ENCODE peak calls at places on chromosomes 4 and X, in six cellular contexts. One of them, this sample, is unnamed.

GRCh38 chr4:7124643-7125442 is 57.0 kb upstream of the GRPEL1 start:
- DNase-seq in transverse colon: peak
- DNase-seq in endothelial cell of umbilical vein: peak
- DNase-seq in neural progenitor cell: no peak
- DNase-seq in cardiac muscle cell: peak
- DNase-seq in GM12865: no peak
- DNase-seq in this sample: no peak

GRCh38 chr4:14529653-14530052 is 472.6 kb upstream of the CPEB2 start:
- DNase-seq in cardiac muscle cell: peak
- DNase-seq in GM12865: no peak
- DNase-seq in neural progenitor cell: peak
- DNase-seq in endothelial cell of umbilical vein: no peak
- DNase-seq in transverse colon: no peak
- DNase-seq in this sample: no peak

GRCh38 chr4:14743172-14743571 is 259.1 kb upstream of the CPEB2 start:
- DNase-seq in cardiac muscle cell: no peak
- DNase-seq in transverse colon: no peak
- DNase-seq in neural progenitor cell: no peak
- DNase-seq in endothelial cell of umbilical vein: no peak
- DNase-seq in GM12865: no peak
- DNase-seq in this sample: no peak

GRCh38 chr4:385934-386707 is 48.5 kb downstream of the ZNF141 start:
- DNase-seq in transverse colon: no peak
- DNase-seq in neural progenitor cell: no peak
- DNase-seq in endothelial cell of umbilical vein: no peak
- DNase-seq in cardiac muscle cell: no peak
- DNase-seq in GM12865: no peak
- DNase-seq in this sample: no peak

GRCh38 chr4:136078971-136079370 is 1453.3 kb downstream of the PCDH18 start:
- DNase-seq in endothelial cell of umbilical vein: no peak
- DNase-seq in neural progenitor cell: no peak
- DNase-seq in cardiac muscle cell: no peak
- DNase-seq in transverse colon: no peak
- DNase-seq in GM12865: no peak
- DNase-seq in this sample: no peak

GRCh38 chr4:6141554-6141953 is 58.8 kb downstream of the JAKMIP1 start:
- DNase-seq in endothelial cell of umbilical vein: no peak
- DNase-seq in neural progenitor cell: no peak
- DNase-seq in cardiac muscle cell: no peak
- DNase-seq in transverse colon: no peak
- DNase-seq in GM12865: no peak
- DNase-seq in this sample: no peak

GRCh38 chrX:111649641-111650040 is 31.3 kb upstream of the ALG13 start:
- DNase-seq in neural progenitor cell: no peak
- DNase-seq in cardiac muscle cell: no peak
- DNase-seq in transverse colon: no peak
- DNase-seq in endothelial cell of umbilical vein: no peak
- DNase-seq in GM12865: no peak
- DNase-seq in this sample: no peak

GRCh38 chr4:168766537-168767316 is 243.3 kb downstream of the CBR4 start:
- DNase-seq in endothelial cell of umbilical vein: peak
- DNase-seq in GM12865: no peak
- DNase-seq in cardiac muscle cell: peak
- DNase-seq in transverse colon: no peak
- DNase-seq in neural progenitor cell: no peak
- DNase-seq in this sample: no peak

GRCh38 chrX:126855839-126856238 is 36.3 kb downstream of the PRR32 start:
- DNase-seq in GM12865: no peak
- DNase-seq in cardiac muscle cell: no peak
- DNase-seq in neural progenitor cell: no peak
- DNase-seq in transverse colon: no peak
- DNase-seq in endothelial cell of umbilical vein: no peak
- DNase-seq in this sample: no peak

GRCh38 chr4:139457318-139457717 is 3.4 kb downstream of the RAB33B start:
- DNase-seq in GM12865: no peak
- DNase-seq in cardiac muscle cell: no peak
- DNase-seq in neural progenitor cell: no peak
- DNase-seq in transverse colon: no peak
- DNase-seq in endothelial cell of umbilical vein: peak
- DNase-seq in this sample: no peak

GRCh38 chr4:42573249-42573648 is 83.7 kb downstream of the ATP8A1 start:
- DNase-seq in endothelial cell of umbilical vein: no peak
- DNase-seq in transverse colon: no peak
- DNase-seq in cardiac muscle cell: no peak
- DNase-seq in neural progenitor cell: no peak
- DNase-seq in GM12865: no peak
- DNase-seq in this sample: no peak
- H3K4me3 ChIP-seq in endothelial cell of umbilical vein: no peak
- H3K4me3 ChIP-seq in transverse colon: no peak
- H3K4me3 ChIP-seq in cardiac muscle cell: no peak
- H3K4me3 ChIP-seq in neural progenitor cell: no peak
- H3K4me3 ChIP-seq in GM12865: no peak
- H3K4me3 ChIP-seq in this sample: no peak

GRCh38 chr4:121154103-121154515 is 10.0 kb downstream of the TNIP3 start:
- DNase-seq in transverse colon: no peak
- DNase-seq in neural progenitor cell: no peak
- DNase-seq in cardiac muscle cell: no peak
- DNase-seq in GM12865: peak
- DNase-seq in endothelial cell of umbilical vein: no peak
- DNase-seq in this sample: no peak
- H3K4me3 ChIP-seq in transverse colon: no peak
- H3K4me3 ChIP-seq in neural progenitor cell: no peak
- H3K4me3 ChIP-seq in cardiac muscle cell: no peak
- H3K4me3 ChIP-seq in GM12865: no peak
- H3K4me3 ChIP-seq in endothelial cell of umbilical vein: no peak
- H3K4me3 ChIP-seq in this sample: no peak

DNA sequence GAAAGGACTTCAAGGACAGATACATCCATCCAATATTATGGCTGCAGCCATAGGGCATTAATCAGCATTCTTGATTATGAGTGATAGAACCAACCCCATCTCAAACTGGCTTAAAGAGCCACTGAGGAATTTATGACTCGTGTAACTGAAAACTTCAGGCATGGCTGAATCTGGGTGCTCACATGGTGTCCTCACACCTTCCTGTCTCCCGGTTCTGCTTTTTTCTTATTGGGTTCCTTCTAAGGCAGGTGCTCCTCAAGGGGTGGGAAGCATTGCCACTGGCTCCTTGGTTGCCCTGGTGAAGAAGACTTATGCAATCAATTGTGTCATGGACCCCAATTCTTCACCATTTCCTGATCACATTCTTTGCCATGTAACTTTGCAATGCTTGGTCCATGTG is 4.3 kb upstream of the ZCCHC4 start:
- DNase-seq in cardiac muscle cell: no peak
- DNase-seq in endothelial cell of umbilical vein: no peak
- DNase-seq in neural progenitor cell: no peak
- DNase-seq in transverse colon: no peak
- DNase-seq in GM12865: peak
- DNase-seq in this sample: no peak
- H3K4me3 ChIP-seq in cardiac muscle cell: no peak
- H3K4me3 ChIP-seq in endothelial cell of umbilical vein: no peak
- H3K4me3 ChIP-seq in neural progenitor cell: no peak
- H3K4me3 ChIP-seq in transverse colon: no peak
- H3K4me3 ChIP-seq in GM12865: no peak
- H3K4me3 ChIP-seq in this sample: no peak

GRCh38 chr4:185654311-185654710 is 119.0 kb upstream of the PDLIM3 start:
- DNase-seq in endothelial cell of umbilical vein: no peak
- DNase-seq in GM12865: no peak
- DNase-seq in neural progenitor cell: no peak
- DNase-seq in cardiac muscle cell: no peak
- DNase-seq in transverse colon: no peak
- DNase-seq in this sample: no peak

GRCh38 chr4:185657699-185658098 is 122.4 kb upstream of the PDLIM3 start:
- DNase-seq in endothelial cell of umbilical vein: peak
- DNase-seq in GM12865: no peak
- DNase-seq in neural progenitor cell: no peak
- DNase-seq in cardiac muscle cell: no peak
- DNase-seq in transverse colon: no peak
- DNase-seq in this sample: no peak

GRCh38 chr4:185656467-185656890 is 121.2 kb upstream of the PDLIM3 start:
- DNase-seq in GM12865: no peak
- DNase-seq in endothelial cell of umbilical vein: peak
- DNase-seq in transverse colon: peak
- DNase-seq in cardiac muscle cell: peak
- DNase-seq in neural progenitor cell: peak
- DNase-seq in this sample: peak

GRCh38 chr4:185654965-185655554 is 119.8 kb upstream of the PDLIM3 start:
- DNase-seq in endothelial cell of umbilical vein: no peak
- DNase-seq in neural progenitor cell: no peak
- DNase-seq in transverse colon: no peak
- DNase-seq in cardiac muscle cell: no peak
- DNase-seq in GM12865: no peak
- DNase-seq in this sample: no peak

GRCh38 chr4:185657191-185657590 is 121.9 kb upstream of the PDLIM3 start:
- DNase-seq in endothelial cell of umbilical vein: no peak
- DNase-seq in transverse colon: no peak
- DNase-seq in neural progenitor cell: peak
- DNase-seq in GM12865: no peak
- DNase-seq in cardiac muscle cell: no peak
- DNase-seq in this sample: no peak
- H3K4me3 ChIP-seq in endothelial cell of umbilical vein: no peak
- H3K4me3 ChIP-seq in transverse colon: peak
- H3K4me3 ChIP-seq in neural progenitor cell: no peak
- H3K4me3 ChIP-seq in GM12865: no peak
- H3K4me3 ChIP-seq in cardiac muscle cell: no peak
- H3K4me3 ChIP-seq in this sample: peak

GRCh38 chrX:124211312-124211942 is 121.0 kb upstream of the TEX13D start:
- DNase-seq in neural progenitor cell: peak
- DNase-seq in endothelial cell of umbilical vein: peak
- DNase-seq in cardiac muscle cell: peak
- DNase-seq in transverse colon: no peak
- DNase-seq in GM12865: peak
- DNase-seq in this sample: no peak
- H3K4me3 ChIP-seq in neural progenitor cell: no peak
- H3K4me3 ChIP-seq in endothelial cell of umbilical vein: no peak
- H3K4me3 ChIP-seq in cardiac muscle cell: no peak
- H3K4me3 ChIP-seq in transverse colon: no peak
- H3K4me3 ChIP-seq in GM12865: no peak
- H3K4me3 ChIP-seq in this sample: no peak

GRCh38 chr4:122826000-122826595 is 533 bp upstream of the FGF2 start:
- DNase-seq in transverse colon: no peak
- DNase-seq in neural progenitor cell: peak
- DNase-seq in endothelial cell of umbilical vein: peak
- DNase-seq in cardiac muscle cell: no peak
- DNase-seq in GM12865: no peak
- DNase-seq in this sample: no peak
- H3K4me3 ChIP-seq in transverse colon: peak
- H3K4me3 ChIP-seq in neural progenitor cell: peak
- H3K4me3 ChIP-seq in endothelial cell of umbilical vein: peak
- H3K4me3 ChIP-seq in cardiac muscle cell: peak
- H3K4me3 ChIP-seq in GM12865: no peak
- H3K4me3 ChIP-seq in this sample: peak

DNA sequence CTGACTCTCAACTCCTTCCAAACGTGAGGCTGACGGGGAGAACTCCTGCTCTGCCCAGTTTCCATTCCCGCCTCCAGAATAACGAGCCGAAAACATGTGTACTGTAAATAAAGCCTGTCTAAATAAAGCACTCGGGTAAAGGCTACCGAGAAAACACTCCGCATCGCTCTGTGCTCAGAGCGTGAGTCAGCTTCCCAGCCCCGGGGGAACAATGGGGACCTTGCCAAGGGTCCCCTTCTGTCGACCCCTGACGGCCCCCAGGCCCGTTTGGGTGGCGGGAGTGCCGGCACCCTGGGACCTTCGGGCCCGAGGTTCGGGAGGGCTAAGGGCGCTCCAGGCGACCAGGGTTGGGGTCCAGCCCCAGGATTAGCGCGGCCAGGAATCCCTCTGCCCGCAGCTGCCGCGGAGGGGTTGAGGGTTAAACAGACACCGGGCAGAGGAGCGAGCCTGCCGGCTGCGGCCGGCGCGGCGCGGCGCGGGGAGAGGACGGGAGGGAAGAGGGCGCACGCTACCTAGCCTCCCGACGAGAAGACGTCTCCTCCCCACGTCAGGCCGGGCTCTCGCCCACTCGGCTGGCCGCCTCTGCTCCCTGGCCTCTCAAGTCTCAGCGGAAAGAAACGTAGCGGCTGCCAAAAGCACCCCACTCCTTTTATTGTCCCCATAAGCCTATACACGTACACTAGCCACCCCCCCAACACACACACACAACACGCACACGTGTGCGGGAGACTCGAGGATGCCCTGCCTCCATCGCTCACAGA is 85.5 kb downstream of the BCOR start:
- DNase-seq in GM12865: no peak
- DNase-seq in neural progenitor cell: peak
- DNase-seq in endothelial cell of umbilical vein: peak
- DNase-seq in cardiac muscle cell: peak
- DNase-seq in transverse colon: peak
- DNase-seq in this sample: peak
- H3K4me3 ChIP-seq in GM12865: peak
- H3K4me3 ChIP-seq in neural progenitor cell: peak
- H3K4me3 ChIP-seq in endothelial cell of umbilical vein: no peak
- H3K4me3 ChIP-seq in cardiac muscle cell: no peak
- H3K4me3 ChIP-seq in transverse colon: peak
- H3K4me3 ChIP-seq in this sample: peak

GRCh38 chr4:70518716-70519115 is 347 bp downstream of the AMTN start:
- DNase-seq in endothelial cell of umbilical vein: no peak
- DNase-seq in GM12865: no peak
- DNase-seq in transverse colon: no peak
- DNase-seq in neural progenitor cell: no peak
- DNase-seq in cardiac muscle cell: no peak
- DNase-seq in this sample: no peak

GRCh38 chr4:70518269-70518668 is at the start of gene AMTN:
- DNase-seq in endothelial cell of umbilical vein: no peak
- DNase-seq in transverse colon: no peak
- DNase-seq in GM12865: no peak
- DNase-seq in cardiac muscle cell: no peak
- DNase-seq in neural progenitor cell: no peak
- DNase-seq in this sample: no peak

GRCh38 chr4:70522626-70523025 is 4.3 kb downstream of the AMTN start:
- DNase-seq in transverse colon: no peak
- DNase-seq in cardiac muscle cell: no peak
- DNase-seq in GM12865: no peak
- DNase-seq in neural progenitor cell: no peak
- DNase-seq in endothelial cell of umbilical vein: no peak
- DNase-seq in this sample: no peak
- H3K4me3 ChIP-seq in transverse colon: no peak
- H3K4me3 ChIP-seq in cardiac muscle cell: no peak
- H3K4me3 ChIP-seq in GM12865: no peak
- H3K4me3 ChIP-seq in neural progenitor cell: no peak
- H3K4me3 ChIP-seq in endothelial cell of umbilical vein: no peak
- H3K4me3 ChIP-seq in this sample: no peak

GRCh38 chrX:73840120-73840924 is 277.3 kb downstream of the CHIC1 start:
- DNase-seq in neural progenitor cell: no peak
- DNase-seq in transverse colon: no peak
- DNase-seq in cardiac muscle cell: no peak
- DNase-seq in GM12865: no peak
- DNase-seq in endothelial cell of umbilical vein: no peak
- DNase-seq in this sample: no peak
- H3K4me3 ChIP-seq in neural progenitor cell: no peak
- H3K4me3 ChIP-seq in transverse colon: no peak
- H3K4me3 ChIP-seq in cardiac muscle cell: no peak
- H3K4me3 ChIP-seq in GM12865: no peak
- H3K4me3 ChIP-seq in endothelial cell of umbilical vein: no peak
- H3K4me3 ChIP-seq in this sample: no peak

This sample was measured in left ventricle myocardium inferior.